ENCODE peak calls at places on chromosomes 7 and 10, in five cellular contexts. R, S, M, D and H are unnamed samples.

GRCh38 chr7:43467406-43467805 is 115.5 kb upstream of the STK17A start:
- DNase-seq in M (no peak), D (no peak), R (no peak), S (no peak), H (no peak)

GRCh38 chr10:70186571-70186970 is 16.3 kb upstream of the SAR1A start:
- DNase-seq in S (peak), R (no peak), D (no peak), M (no peak), H (no peak)

GRCh38 chr7:74476546-74477095 is 22.9 kb downstream of the GTF2IRD1 start:
- DNase-seq in M (no peak), D (no peak), R (no peak), S (no peak), H (no peak)

GRCh38 chr7:42745357-42746022 is 166.4 kb downstream of the C7orf25 start:
- DNase-seq in R (peak), M (peak), S (peak), D (peak), H (no peak)

GRCh38 chr7:2655870-2656614 is 24.3 kb downstream of the TTYH3 start:
- DNase-seq in D (no peak), R (no peak), S (no peak), M (no peak), H (no peak)

GRCh38 chr7:83410989-83411591 is 237.8 kb downstream of the SEMA3E start:
- DNase-seq in D (peak), R (no peak), S (peak), M (peak), H (no peak)

GRCh38 chr7:159096736-159097581 is 47.7 kb downstream of the VIPR2 start:
- DNase-seq in S (no peak), R (peak), M (no peak), D (no peak), H (no peak)

GRCh38 chr7:85736085-85736484 is 549.2 kb upstream of the SEMA3D start:
- DNase-seq in S (no peak), R (no peak), D (no peak), M (no peak), H (no peak)

GRCh38 chr10:104589871-104590270 is 51.2 kb upstream of the SORCS3 start:
- DNase-seq in S (peak), M (no peak), D (no peak), R (no peak), H (no peak)

GRCh38 chr10:98589691-98590090 is 143.0 kb upstream of the HPS1 start:
- DNase-seq in M (no peak), D (no peak), S (no peak), R (no peak), H (no peak)

GRCh38 chr10:17805921-17806577 is 3.1 kb upstream of the MRC1 start:
- DNase-seq in R (no peak), M (no peak), D (no peak), S (no peak), H (no peak)

GRCh38 chr7:42340462-42340861 is 103.5 kb upstream of the GLI3 start:
- DNase-seq in S (no peak), M (no peak), D (no peak), R (no peak), H (no peak)

GRCh38 chr7:50304911-50305621 is 550 bp downstream of the IKZF1 start:
- DNase-seq in D (no peak), R (no peak), M (peak), S (no peak), H (no peak)

GRCh38 chr10:50604049-50604640 is 19.6 kb downstream of the SGMS1 start:
- DNase-seq in M (peak), D (peak), S (no peak), R (no peak), H (no peak)

GRCh38 chr7:44138698-44139097 is 2.4 kb downstream of the MYL7 start:
- DNase-seq in D (no peak), M (no peak), R (no peak), S (no peak), H (no peak)

GRCh38 chr10:20683345-20683744 is 213.8 kb downstream of the NEBL start:
- DNase-seq in D (no peak), R (no peak), S (no peak), M (no peak), H (no peak)

GRCh38 chr7:100167912-100168323 is 499 bp downstream of the GAL3ST4 start:
- DNase-seq in M (peak), R (no peak), S (no peak), D (no peak), H (no peak)

GRCh38 chr10:75395171-75395954 is 6.2 kb downstream of the ZNF503 start:
- DNase-seq in D (no peak), M (peak), R (no peak), S (no peak), H (peak)

DNA sequence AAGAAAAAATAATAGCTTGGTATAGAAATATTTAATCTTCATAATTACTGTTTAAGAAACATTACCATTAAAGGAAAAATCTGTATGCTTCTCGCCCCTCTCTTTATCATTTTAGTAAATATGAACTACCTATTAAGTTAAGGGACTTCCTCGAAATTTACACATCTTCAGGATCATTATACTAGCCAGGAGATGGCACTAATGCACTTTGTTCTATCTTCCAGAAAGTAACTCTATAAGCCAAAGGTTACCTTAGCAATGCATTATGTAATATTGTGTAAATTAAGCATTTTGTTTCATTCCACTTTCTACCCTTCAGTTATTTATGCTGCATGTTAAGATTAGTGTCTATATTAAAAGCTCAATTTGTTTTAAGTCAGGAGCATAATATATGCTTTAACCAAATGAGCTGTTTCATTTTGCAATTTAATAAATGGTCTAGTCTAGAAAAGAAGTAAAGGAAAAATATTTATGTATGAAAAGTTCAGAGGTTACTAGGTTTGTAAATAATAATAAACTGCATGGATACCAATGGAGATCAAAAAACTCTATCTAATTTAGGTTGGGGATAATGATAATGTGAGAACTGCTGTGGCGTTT is 128.4 kb downstream of the ANKRD7 start:
- DNase-seq in R (no peak), M (no peak), S (peak), D (no peak), H (no peak)
- TF ChIP-seq CTCF in R (peak), M (no peak), S (no peak), D (no peak), H (peak)

GRCh38 chr7:120792091-120792860 is 65.7 kb downstream of the TSPAN12 start:
- DNase-seq in S (peak), M (peak), D (peak), R (peak), H (peak)
- TF ChIP-seq CTCF in S (peak), M (peak), D (peak), R (peak), H (peak)

DNA sequence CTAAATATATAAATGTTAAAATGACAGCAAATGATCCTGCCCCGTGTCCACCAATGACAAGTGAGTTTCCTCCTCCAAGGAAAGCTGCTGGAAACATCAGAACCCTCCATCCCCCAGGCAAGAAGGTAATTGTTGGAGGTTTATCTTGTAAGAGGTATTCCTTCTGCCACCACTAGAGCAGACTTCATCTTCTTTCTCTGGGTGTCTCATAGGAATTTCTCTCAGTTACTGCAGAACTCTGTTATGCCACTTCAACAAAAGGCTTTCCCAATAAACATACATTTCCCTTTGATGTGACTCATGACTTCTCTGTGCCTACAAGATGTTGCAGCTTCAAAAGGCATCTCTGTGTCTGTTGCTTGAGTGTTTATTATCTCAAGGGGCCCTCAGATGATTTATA is 279.1 kb downstream of the BMPER start:
- DNase-seq in D (no peak), S (peak), M (no peak), R (no peak), H (no peak)
- TF ChIP-seq CTCF in D (no peak), S (peak), M (no peak), R (no peak), H (no peak)

DNA sequence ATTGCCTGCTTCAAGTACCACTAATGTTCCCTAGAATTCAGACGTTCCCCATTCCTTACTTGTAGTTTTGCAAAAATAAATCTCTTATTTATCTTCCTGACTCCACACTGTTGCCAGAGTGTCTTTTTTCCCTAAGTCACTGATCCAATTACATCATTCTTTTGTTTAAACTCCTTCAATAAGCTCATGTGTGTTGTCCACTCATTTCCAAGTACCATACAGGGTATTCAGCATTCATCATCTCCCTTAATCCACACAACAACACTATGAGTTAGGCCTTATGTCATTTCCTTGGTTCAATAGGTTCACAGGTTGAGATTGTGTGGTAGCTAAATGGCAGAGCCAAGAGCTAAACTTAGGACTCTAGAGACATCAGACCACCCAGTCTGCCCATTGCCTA is 119.9 kb upstream of the RHOBTB1 start:
- DNase-seq in S (peak), R (no peak), M (no peak), D (no peak), H (no peak)
- TF ChIP-seq CTCF in S (no peak), R (no peak), M (no peak), D (no peak), H (no peak)

DNA sequence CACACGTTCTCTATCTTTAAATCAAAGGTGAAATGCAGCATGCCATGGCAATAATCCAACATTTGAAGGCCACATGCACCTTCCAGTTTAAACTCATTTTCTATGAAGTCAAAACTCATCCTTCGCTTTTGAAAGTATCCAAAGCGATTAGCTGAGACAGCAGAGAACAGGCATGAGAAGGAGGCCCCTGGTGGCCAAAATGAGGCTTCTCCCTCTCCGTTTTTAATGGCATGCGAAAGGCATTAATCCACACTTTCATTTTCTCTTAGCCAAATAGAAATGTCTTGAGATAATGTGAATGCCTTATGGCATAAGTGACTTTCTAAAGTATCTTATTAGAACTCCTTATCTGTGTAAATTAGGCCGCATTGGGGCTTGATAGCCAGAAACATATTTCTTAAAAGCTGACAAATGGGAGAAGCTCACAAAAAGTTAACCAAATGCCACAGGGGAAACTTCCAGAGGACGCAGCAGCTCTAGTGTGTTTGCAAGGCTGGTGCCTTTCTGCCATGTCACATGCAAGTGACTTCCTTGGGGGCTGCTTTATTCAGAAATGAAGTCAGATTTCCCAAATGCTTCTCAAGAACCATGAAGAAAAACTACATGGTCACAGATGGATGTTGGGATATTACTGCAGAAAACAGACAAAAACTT is 1189.6 kb downstream of the SORCS1 start:
- DNase-seq in D (no peak), M (peak), S (peak), R (peak), H (no peak)
- TF ChIP-seq CTCF in D (peak), M (no peak), S (peak), R (peak), H (peak)

DNA sequence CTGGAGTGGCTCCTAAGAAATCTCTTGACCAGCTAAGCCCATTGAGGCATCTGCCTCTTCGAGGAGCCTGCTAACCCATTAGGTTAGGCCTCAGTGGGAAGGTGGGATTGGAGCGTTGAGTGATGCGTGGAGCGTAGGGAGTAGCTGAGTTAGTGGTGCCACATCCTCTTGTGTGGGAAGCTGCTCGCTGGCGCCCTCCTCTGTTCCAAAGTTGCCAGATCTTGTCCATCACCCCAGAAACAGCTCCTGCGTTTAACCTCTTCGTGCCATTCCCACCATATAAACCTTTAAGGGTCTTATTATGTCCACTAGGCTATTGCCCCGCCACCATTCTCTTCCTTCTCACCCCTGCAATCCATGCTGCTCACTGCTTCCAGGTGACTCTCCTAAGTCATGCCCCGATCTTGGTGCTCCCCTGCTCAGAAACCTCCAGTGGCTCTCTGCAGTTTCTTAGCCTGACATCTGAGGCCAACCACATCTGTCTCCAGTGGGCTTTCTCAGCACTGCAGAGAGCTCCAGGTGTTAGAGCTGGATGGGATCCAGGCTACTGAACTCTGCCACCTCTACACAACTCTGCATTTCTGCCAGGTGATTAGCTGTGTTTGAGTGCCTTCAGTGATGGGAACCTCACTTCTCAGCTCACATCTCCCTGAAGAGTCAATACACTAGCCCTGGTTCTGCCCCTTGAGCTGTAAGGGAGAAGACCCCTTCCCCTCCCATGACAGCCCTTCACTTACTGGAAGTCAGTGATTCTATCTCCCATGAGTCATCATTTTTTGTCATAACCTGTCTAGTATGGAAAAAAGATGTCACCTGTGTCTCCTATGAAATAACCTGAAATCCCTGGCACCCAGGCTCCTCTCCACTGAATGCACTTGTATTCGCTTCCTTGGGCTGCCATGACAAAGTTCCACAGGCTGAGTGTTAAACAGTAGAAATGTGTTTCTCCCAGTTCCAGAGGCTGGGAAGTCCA is 65.0 kb upstream of the FGFR2 start:
- DNase-seq in D (peak), M (peak), S (no peak), R (no peak), H (peak)
- TF ChIP-seq CTCF in D (peak), M (no peak), S (no peak), R (no peak), H (peak)

GRCh38 chr10:24375510-24375909 is 166.6 kb downstream of the KIAA1217 start:
- DNase-seq in M (no peak), D (no peak), S (no peak), R (no peak), H (no peak)

GRCh38 chr10:24367688-24368087 is 158.8 kb downstream of the KIAA1217 start:
- DNase-seq in S (no peak), R (no peak), M (no peak), D (no peak), H (no peak)

GRCh38 chr10:24374134-24374915 is 165.4 kb downstream of the KIAA1217 start:
- DNase-seq in R (no peak), D (no peak), S (peak), M (no peak), H (no peak)

GRCh38 chr10:24376731-24377130 is 167.8 kb downstream of the KIAA1217 start:
- DNase-seq in S (no peak), R (no peak), M (no peak), D (no peak), H (no peak)

GRCh38 chr10:24370877-24371276 is 161.9 kb downstream of the KIAA1217 start:
- DNase-seq in D (no peak), S (no peak), R (no peak), M (no peak), H (no peak)
- TF ChIP-seq CTCF in D (no peak), S (no peak), R (no peak), M (no peak), H (no peak)

GRCh38 chr10:6050801-6051445 is 11.2 kb downstream of the IL2RA start:
- DNase-seq in M (peak), D (no peak), S (peak), R (peak), H (no peak)
- TF ChIP-seq CTCF in M (peak), D (no peak), S (peak), R (peak), H (no peak)

DNA sequence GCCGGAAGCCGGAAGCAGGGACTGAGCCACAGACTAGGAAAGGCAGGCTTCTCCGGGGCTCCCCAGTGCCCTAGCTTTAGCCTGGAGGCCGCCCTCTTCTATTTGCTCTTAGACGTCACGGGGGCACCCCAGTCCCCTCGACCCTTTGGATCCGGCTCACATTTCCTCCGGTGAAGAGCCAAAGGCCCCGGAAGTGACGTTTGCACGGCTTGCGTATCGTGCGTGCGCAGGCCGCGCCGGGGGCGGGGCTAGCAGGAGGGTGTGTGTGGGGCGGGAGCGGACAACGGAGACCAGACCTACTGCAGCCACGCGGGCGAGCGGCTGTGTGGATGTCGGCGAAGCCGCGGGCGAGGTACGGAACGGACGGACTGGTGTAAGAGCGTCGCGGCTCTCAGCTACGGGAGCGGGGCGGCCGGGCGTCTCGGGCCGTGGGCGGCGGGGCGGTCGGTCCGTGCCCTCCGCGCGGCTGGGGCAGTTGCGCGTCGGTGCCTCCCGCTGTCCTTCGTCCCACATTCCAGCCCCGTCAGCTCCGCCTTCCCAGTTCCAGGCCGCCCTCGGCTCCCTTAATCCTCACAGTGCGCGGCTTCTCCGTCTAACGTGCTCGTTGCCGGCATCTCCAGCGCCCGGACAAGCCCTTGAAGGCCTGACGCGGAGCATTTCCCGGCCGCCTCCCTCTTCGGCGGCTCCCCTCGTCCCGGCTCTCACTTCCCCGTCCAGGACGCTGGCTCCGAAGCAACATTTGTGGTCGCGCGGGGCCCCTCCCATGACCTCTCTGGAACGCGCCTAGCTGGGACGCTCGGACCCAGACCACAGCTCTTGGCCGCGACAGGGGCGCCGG is 25.8 kb downstream of the KCTD7 start:
- DNase-seq in M (peak), D (peak), S (peak), R (peak), H (peak)
- TF ChIP-seq CTCF in M (no peak), D (no peak), S (no peak), R (peak), H (no peak)